ENCODE peak calls at places on chromosome 6, in six cellular contexts. H is A549, B is ovary, S is lung, U is Panc1, O is breast epithelium. N is an unnamed sample.

GRCh38 chr6:149723771-149724417 is 6.0 kb upstream of the LATS1 start:
- DNase-seq in B (no peak), O (no peak), U (no peak), S (no peak), H (peak; percentile 34), N (no peak)

GRCh38 chr6:41636803-41637178 is 1.5 kb upstream of the MDFI start:
- DNase-seq in H (peak; percentile 48), U (no peak), O (peak; percentile 77), B (peak; percentile 46), S (no peak), N (no peak)

GRCh38 chr6:43489277-43490072 is 12.1 kb downstream of the TJAP1 start:
- DNase-seq in B (no peak), U (no peak), H (no peak), S (no peak), O (no peak), N (peak; percentile 98)

GRCh38 chr6:81265106-81265505 is 487.4 kb downstream of the TENT5A start:
- DNase-seq in S (no peak), H (no peak), O (no peak), B (no peak), U (no peak), N (no peak)

GRCh38 chr6:72182337-72183246 is 296.2 kb downstream of the RIMS1 start:
- DNase-seq in H (peak; percentile 2), S (peak; percentile 54), B (peak; percentile 22), O (peak; percentile 48), U (no peak), N (peak; percentile 10)

GRCh38 chr6:44297063-44298038 is 15.8 kb downstream of the AARS2 start:
- DNase-seq in U (no peak), H (no peak), S (no peak), O (no peak), B (peak; percentile 66), N (peak; percentile 31)

GRCh38 chr6:158415666-158416065 is 103.4 kb downstream of the TULP4 start:
- DNase-seq in H (no peak), B (no peak), O (no peak), U (no peak), S (no peak), N (no peak)

GRCh38 chr6:137102851-137103492 is 58.2 kb upstream of the IL20RA start:
- DNase-seq in O (no peak), B (no peak), U (no peak), H (no peak), S (no peak), N (no peak)

GRCh38 chr6:134468633-134469032 is 150.7 kb upstream of the SGK1 start:
- DNase-seq in U (no peak), B (no peak), S (no peak), O (no peak), H (no peak), N (no peak)

GRCh38 chr6:113481441-113481840 is 375.7 kb upstream of the MARCKS start:
- DNase-seq in B (no peak), O (no peak), U (no peak), S (no peak), H (no peak), N (no peak)

GRCh38 chr6:163726037-163726695 is 311.6 kb downstream of the QKI start:
- DNase-seq in S (no peak), B (no peak), U (no peak), O (no peak), H (no peak), N (no peak)

GRCh38 chr6:161407581-161407980 is 133.7 kb upstream of the AGPAT4 start:
- DNase-seq in O (no peak), S (no peak), B (no peak), U (no peak), H (no peak), N (no peak)

GRCh38 chr6:16446241-16446640 is 207.9 kb downstream of the GMPR start:
- DNase-seq in S (no peak), U (no peak), H (no peak), B (no peak), O (no peak), N (no peak)

GRCh38 chr6:37272834-37273566 is 15.1 kb upstream of the TMEM217 start:
- DNase-seq in H (no peak), S (no peak), B (no peak), U (no peak), O (no peak), N (no peak)

GRCh38 chr6:44232676-44233559 is 9.5 kb downstream of the SLC29A1 start:
- DNase-seq in B (peak; percentile 11), S (no peak), O (no peak), H (no peak), U (no peak), N (no peak)

GRCh38 chr6:37489697-37490336 is 9.9 kb downstream of the CCDC167 start:
- DNase-seq in S (no peak), H (no peak), U (no peak), O (no peak), B (no peak), N (no peak)

GRCh38 chr6:168935628-168936010 is 318.0 kb downstream of the THBS2 start:
- DNase-seq in O (no peak), S (no peak), B (no peak), U (no peak), H (no peak), N (no peak)

GRCh38 chr6:156585859-156586258 is 191.3 kb upstream of the ARID1B start:
- DNase-seq in O (no peak), U (no peak), B (no peak), H (no peak), S (no peak), N (no peak)

GRCh38 chr6:119207327-119207726 is 128.9 kb upstream of the FAM184A start:
- DNase-seq in B (no peak), S (no peak), O (no peak), H (no peak), U (no peak), N (no peak)

DNA sequence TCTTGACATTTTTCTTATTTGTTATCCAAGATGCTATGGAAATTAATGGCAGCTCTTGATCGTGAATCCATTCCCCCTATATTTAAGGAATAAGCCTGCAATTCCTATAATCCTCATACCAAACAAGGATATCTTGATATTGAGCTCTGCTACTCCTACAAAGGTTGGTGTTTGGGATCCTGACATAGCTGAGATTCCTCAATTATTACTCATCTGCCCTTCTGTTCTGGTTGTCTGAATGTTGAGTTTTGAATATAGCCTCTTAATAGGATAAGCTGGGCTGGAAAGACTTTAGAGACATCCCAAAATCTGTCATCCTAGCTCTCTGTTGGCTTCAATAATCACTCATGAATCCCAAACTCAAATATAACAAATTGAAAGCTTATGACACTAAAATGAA is 49.9 kb downstream of the CLIC5 start:
- DNase-seq in B (no peak), S (no peak), H (no peak), U (no peak), O (no peak), N (no peak)
- H3K27ac ChIP-seq in B (no peak overlapping the region), S (peak overlapping the region; percentile 62), H (no peak overlapping the region), U (no peak overlapping the region), O (no peak overlapping the region), N (no peak overlapping the region)

GRCh38 chr6:15375638-15376290 is 129.9 kb downstream of the JARID2 start:
- DNase-seq in H (no peak), U (no peak), B (no peak), S (no peak), O (no peak), N (no peak)
- H3K27ac ChIP-seq in H (no peak overlapping the region), U (no peak overlapping the region), B (no peak overlapping the region), S (no peak overlapping the region), O (no peak overlapping the region), N (no peak overlapping the region)

GRCh38 chr6:53437557-53438202 is 88.9 kb upstream of the ELOVL5 start:
- DNase-seq in O (no peak), S (peak; percentile 45), B (no peak), H (peak; percentile 37), U (peak; percentile 48), N (no peak)
- H3K27ac ChIP-seq in O (no peak overlapping the region), S (no peak overlapping the region), B (no peak overlapping the region), H (peak overlapping the region; percentile 58), U (peak overlapping the region; percentile 35), N (peak overlapping the region; percentile 41)

DNA sequence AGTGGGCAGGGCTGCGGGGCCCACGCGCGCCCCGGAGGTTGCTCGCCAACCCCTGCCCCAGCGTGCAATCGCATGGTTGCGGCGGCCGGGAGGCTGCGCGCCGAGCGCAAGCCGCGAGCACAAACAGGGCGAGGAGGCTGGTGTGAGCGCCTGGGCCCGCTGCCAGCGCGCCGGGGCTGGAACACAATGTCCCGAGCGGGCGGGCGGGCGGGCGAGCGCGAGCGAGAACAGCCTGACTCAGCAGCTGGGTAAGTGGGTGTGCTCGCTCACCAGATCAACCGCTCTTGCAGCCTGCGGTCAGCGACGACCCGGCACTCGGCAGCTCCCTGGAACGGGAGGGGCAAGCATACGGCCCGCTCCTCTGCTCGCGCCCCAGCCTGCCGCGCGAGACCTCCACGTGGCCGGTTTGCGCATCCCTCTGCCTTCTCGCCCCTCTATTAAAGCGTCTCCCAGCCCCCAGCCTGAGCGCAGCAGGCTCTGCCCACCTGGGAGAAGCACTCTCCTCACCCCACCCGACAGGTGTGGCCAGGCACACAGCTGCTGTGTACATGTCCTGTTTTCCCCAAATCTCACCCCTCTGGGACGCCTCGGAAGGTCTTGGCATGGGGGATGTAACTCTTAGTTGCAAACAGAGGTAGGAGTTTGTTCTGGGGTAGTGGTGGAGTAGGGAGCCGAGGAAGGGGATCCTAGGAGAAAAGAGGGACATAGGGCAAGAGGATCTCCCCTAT is 8.7 kb upstream of the ARMC12 start:
- DNase-seq in S (peak; percentile 92), H (peak; percentile 62), O (peak; percentile 95), U (no peak), B (peak; percentile 94), N (peak; percentile 70)
- H3K27ac ChIP-seq in S (peak overlapping the region; percentile 99), H (peak overlapping the region; percentile 99), O (peak overlapping the region; percentile 100), U (peak overlapping the region; percentile 78), B (peak overlapping the region; percentile 94), N (peak overlapping the region; percentile 100)

GRCh38 chr6:52391599-52391998 is 28.5 kb upstream of the EFHC1 start:
- DNase-seq in B (no peak), H (no peak), S (no peak), O (no peak), U (no peak), N (no peak)
- H3K27ac ChIP-seq in B (no peak overlapping the region), H (no peak overlapping the region), S (no peak overlapping the region), O (no peak overlapping the region), U (peak overlapping the region; percentile 81), N (peak overlapping the region; percentile 20)

DNA sequence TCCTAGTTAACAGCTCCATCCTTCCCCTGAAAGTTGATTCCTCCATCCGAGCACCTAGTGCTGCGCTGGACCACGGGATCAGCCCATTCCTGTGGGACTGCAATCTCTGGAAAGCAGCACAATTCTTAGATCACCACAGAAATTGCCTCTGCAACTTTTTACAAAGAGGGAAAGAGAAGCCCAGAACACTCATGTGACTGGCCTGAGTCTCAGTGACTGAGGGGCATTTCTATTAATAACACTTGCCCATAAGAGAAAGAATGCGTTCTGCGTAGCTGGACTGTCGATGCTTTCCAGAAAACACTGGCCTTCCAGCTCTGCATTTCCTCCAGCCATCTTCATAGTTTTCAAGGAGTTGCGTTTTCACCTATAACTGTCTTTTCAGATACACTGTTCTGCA is 18.3 kb downstream of the MPC1 start:
- DNase-seq in S (no peak), B (no peak), U (no peak), O (no peak), H (no peak), N (no peak)
- H3K27ac ChIP-seq in S (peak overlapping the region; percentile 11), B (no peak overlapping the region), U (no peak overlapping the region), O (no peak overlapping the region), H (no peak overlapping the region), N (peak overlapping the region; percentile 40)

GRCh38 chr6:64083261-64083660 is 447.7 kb downstream of the PHF3 start:
- DNase-seq in H (no peak), S (no peak), B (no peak), O (no peak), U (no peak), N (no peak)
- H3K27ac ChIP-seq in H (no peak overlapping the region), S (no peak overlapping the region), B (no peak overlapping the region), O (no peak overlapping the region), U (no peak overlapping the region), N (no peak overlapping the region)